ENCODE peak calls at places on chromosomes 3 and 15, in ten cellular contexts. One of them, this sample, is unnamed.

GRCh38 chr3:178443634-178444033 is 92.6 kb upstream of the KCNMB2 start:
- DNase-seq in kidney: no peak
- DNase-seq in breast epithelium: no peak
- DNase-seq in coronary artery: no peak
- DNase-seq in HFFc6: no peak
- DNase-seq in GM06990: no peak
- DNase-seq in HL-60: no peak
- DNase-seq in LNCaP clone FGC: no peak
- DNase-seq in AG09319: no peak
- DNase-seq in heart left ventricle: no peak
- DNase-seq in this sample: no peak

GRCh38 chr3:16849240-16849639 is 35.5 kb upstream of the PLCL2 start:
- DNase-seq in GM06990: peak; percentile 24
- DNase-seq in AG09319: peak; percentile 36
- DNase-seq in heart left ventricle: peak; percentile 76
- DNase-seq in kidney: no peak
- DNase-seq in HFFc6: no peak
- DNase-seq in breast epithelium: no peak
- DNase-seq in LNCaP clone FGC: no peak
- DNase-seq in HL-60: peak; percentile 85
- DNase-seq in coronary artery: no peak
- DNase-seq in this sample: no peak

GRCh38 chr3:133472889-133473288 is 73.0 kb downstream of the BFSP2 start:
- DNase-seq in LNCaP clone FGC: no peak
- DNase-seq in GM06990: no peak
- DNase-seq in coronary artery: no peak
- DNase-seq in kidney: no peak
- DNase-seq in breast epithelium: no peak
- DNase-seq in HFFc6: no peak
- DNase-seq in AG09319: no peak
- DNase-seq in HL-60: no peak
- DNase-seq in heart left ventricle: no peak
- DNase-seq in this sample: no peak

GRCh38 chr15:25439456-25439836 is 622 bp upstream of the UBE3A start:
- DNase-seq in HFFc6: no peak
- DNase-seq in kidney: no peak
- DNase-seq in GM06990: no peak
- DNase-seq in HL-60: no peak
- DNase-seq in breast epithelium: no peak
- DNase-seq in LNCaP clone FGC: no peak
- DNase-seq in AG09319: no peak
- DNase-seq in coronary artery: no peak
- DNase-seq in heart left ventricle: no peak
- DNase-seq in this sample: no peak

GRCh38 chr3:101195951-101196713 is 124.2 kb downstream of the IMPG2 start:
- DNase-seq in coronary artery: no peak
- DNase-seq in kidney: no peak
- DNase-seq in LNCaP clone FGC: peak; percentile 69
- DNase-seq in breast epithelium: no peak
- DNase-seq in HFFc6: peak; percentile 68
- DNase-seq in AG09319: peak; percentile 30
- DNase-seq in GM06990: no peak
- DNase-seq in HL-60: no peak
- DNase-seq in heart left ventricle: no peak
- DNase-seq in this sample: no peak

GRCh38 chr3:21621396-21621695 is 129.7 kb downstream of the ZNF385D start:
- DNase-seq in AG09319: peak; percentile 11
- DNase-seq in coronary artery: no peak
- DNase-seq in heart left ventricle: no peak
- DNase-seq in LNCaP clone FGC: no peak
- DNase-seq in GM06990: no peak
- DNase-seq in kidney: no peak
- DNase-seq in HL-60: no peak
- DNase-seq in HFFc6: peak; percentile 42
- DNase-seq in breast epithelium: no peak
- DNase-seq in this sample: no peak

GRCh38 chr3:139202959-139203349 is 140.9 kb upstream of the MRPS22 start:
- DNase-seq in GM06990: no peak
- DNase-seq in kidney: no peak
- DNase-seq in HFFc6: no peak
- DNase-seq in breast epithelium: no peak
- DNase-seq in HL-60: no peak
- DNase-seq in coronary artery: no peak
- DNase-seq in AG09319: no peak
- DNase-seq in LNCaP clone FGC: no peak
- DNase-seq in heart left ventricle: no peak
- DNase-seq in this sample: no peak

GRCh38 chr15:40258544-40258943 is 19.7 kb downstream of the PAK6 start:
- DNase-seq in AG09319: no peak
- DNase-seq in GM06990: no peak
- DNase-seq in coronary artery: no peak
- DNase-seq in HL-60: no peak
- DNase-seq in kidney: peak; percentile 68
- DNase-seq in HFFc6: no peak
- DNase-seq in breast epithelium: no peak
- DNase-seq in LNCaP clone FGC: no peak
- DNase-seq in heart left ventricle: no peak
- DNase-seq in this sample: no peak

GRCh38 chr3:55320928-55321327 is 166.2 kb downstream of the WNT5A start:
- DNase-seq in heart left ventricle: no peak
- DNase-seq in coronary artery: no peak
- DNase-seq in HL-60: no peak
- DNase-seq in kidney: no peak
- DNase-seq in GM06990: no peak
- DNase-seq in breast epithelium: no peak
- DNase-seq in LNCaP clone FGC: no peak
- DNase-seq in AG09319: no peak
- DNase-seq in HFFc6: no peak
- DNase-seq in this sample: no peak

GRCh38 chr3:115947325-115947724 is 324.0 kb downstream of the GAP43 start:
- DNase-seq in LNCaP clone FGC: no peak
- DNase-seq in heart left ventricle: no peak
- DNase-seq in HFFc6: no peak
- DNase-seq in AG09319: no peak
- DNase-seq in kidney: no peak
- DNase-seq in breast epithelium: no peak
- DNase-seq in GM06990: peak; percentile 18
- DNase-seq in HL-60: no peak
- DNase-seq in coronary artery: no peak
- DNase-seq in this sample: no peak

GRCh38 chr15:78540955-78541743 is 905 bp downstream of the PSMA4 start:
- DNase-seq in coronary artery: no peak
- DNase-seq in kidney: no peak
- DNase-seq in HL-60: no peak
- DNase-seq in GM06990: no peak
- DNase-seq in heart left ventricle: no peak
- DNase-seq in HFFc6: no peak
- DNase-seq in LNCaP clone FGC: no peak
- DNase-seq in breast epithelium: no peak
- DNase-seq in AG09319: no peak
- DNase-seq in this sample: no peak

GRCh38 chr15:101267320-101268104 is 9.8 kb downstream of the SELENOS start:
- DNase-seq in heart left ventricle: no peak
- DNase-seq in AG09319: peak; percentile 80
- DNase-seq in HFFc6: peak; percentile 87
- DNase-seq in HL-60: no peak
- DNase-seq in kidney: no peak
- DNase-seq in coronary artery: peak; percentile 83
- DNase-seq in breast epithelium: no peak
- DNase-seq in LNCaP clone FGC: no peak
- DNase-seq in GM06990: no peak
- DNase-seq in this sample: no peak

GRCh38 chr3:185582871-185583270 is 3.2 kb upstream of the SENP2 start:
- DNase-seq in breast epithelium: no peak
- DNase-seq in coronary artery: no peak
- DNase-seq in HFFc6: no peak
- DNase-seq in AG09319: no peak
- DNase-seq in LNCaP clone FGC: no peak
- DNase-seq in HL-60: no peak
- DNase-seq in GM06990: peak; percentile 70
- DNase-seq in kidney: no peak
- DNase-seq in heart left ventricle: no peak
- DNase-seq in this sample: no peak

GRCh38 chr3:170815340-170815739 is 54.7 kb downstream of the RPL22L1 start:
- DNase-seq in kidney: no peak
- DNase-seq in GM06990: no peak
- DNase-seq in coronary artery: no peak
- DNase-seq in heart left ventricle: no peak
- DNase-seq in LNCaP clone FGC: peak; percentile 67
- DNase-seq in HL-60: no peak
- DNase-seq in AG09319: no peak
- DNase-seq in HFFc6: no peak
- DNase-seq in breast epithelium: peak; percentile 54
- DNase-seq in this sample: no peak

GRCh38 chr3:22315925-22316324 is 564.9 kb upstream of the ZNF385D start:
- DNase-seq in AG09319: no peak
- DNase-seq in kidney: no peak
- DNase-seq in HFFc6: no peak
- DNase-seq in heart left ventricle: no peak
- DNase-seq in LNCaP clone FGC: no peak
- DNase-seq in HL-60: no peak
- DNase-seq in GM06990: no peak
- DNase-seq in coronary artery: no peak
- DNase-seq in breast epithelium: no peak
- DNase-seq in this sample: no peak

DNA sequence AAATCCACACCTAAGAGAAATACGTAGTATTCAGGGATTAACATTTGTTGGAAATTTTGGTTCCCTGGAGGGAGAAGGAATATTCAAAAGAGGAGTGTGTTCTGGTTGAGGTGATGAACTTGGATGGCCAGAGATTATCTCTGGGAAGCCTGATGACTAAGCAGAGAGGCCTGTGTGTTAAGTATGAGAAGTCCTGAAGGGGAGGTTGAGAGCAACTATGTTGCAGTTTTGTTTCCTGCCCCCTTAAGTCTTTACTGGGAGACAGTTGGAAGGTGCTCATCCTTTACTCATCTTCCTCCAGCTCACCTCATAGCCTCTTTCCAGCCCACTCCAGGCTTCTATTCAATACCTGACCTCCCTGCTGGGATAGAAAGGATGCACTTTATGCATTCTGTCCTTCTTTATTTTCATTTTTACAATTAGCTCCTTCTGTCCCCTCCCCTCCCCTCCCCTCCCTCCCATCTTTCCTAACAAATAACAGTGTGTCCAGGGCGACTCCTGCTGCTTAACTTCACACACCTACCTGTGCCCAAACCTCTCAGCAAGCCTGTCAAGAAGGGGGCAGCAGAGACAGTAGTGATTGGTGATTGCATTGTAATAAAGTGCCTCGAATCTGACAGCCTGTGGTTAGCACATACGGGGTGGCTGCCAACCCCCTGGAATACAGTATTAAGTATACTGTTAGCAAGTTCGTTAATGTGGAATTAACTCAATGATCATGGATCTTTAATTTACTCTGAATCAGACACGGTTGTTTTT is 11.9 kb downstream of the RAP2B start:
- DNase-seq in AG09319: no peak
- DNase-seq in LNCaP clone FGC: no peak
- DNase-seq in coronary artery: no peak
- DNase-seq in GM06990: no peak
- DNase-seq in HL-60: no peak
- DNase-seq in HFFc6: peak; percentile 64
- DNase-seq in breast epithelium: no peak
- DNase-seq in heart left ventricle: no peak
- DNase-seq in kidney: no peak
- DNase-seq in this sample: no peak
- TF ChIP-seq CTCF in AG09319: no peak
- TF ChIP-seq CTCF in LNCaP clone FGC: no peak
- TF ChIP-seq CTCF in coronary artery: no peak
- TF ChIP-seq CTCF in GM06990: no peak
- TF ChIP-seq CTCF in HL-60: no peak
- TF ChIP-seq CTCF in HFFc6: no peak
- TF ChIP-seq CTCF in breast epithelium: no peak
- TF ChIP-seq CTCF in heart left ventricle: no peak
- TF ChIP-seq CTCF in kidney: no peak
- TF ChIP-seq CTCF in this sample: no peak

GRCh38 chr3:52001443-52001974 is 5.8 kb upstream of the RPL29 start:
- DNase-seq in breast epithelium: peak; percentile 68
- DNase-seq in HL-60: peak; percentile 71
- DNase-seq in coronary artery: no peak
- DNase-seq in HFFc6: peak; percentile 28
- DNase-seq in kidney: peak; percentile 90
- DNase-seq in LNCaP clone FGC: no peak
- DNase-seq in AG09319: no peak
- DNase-seq in GM06990: peak; percentile 82
- DNase-seq in heart left ventricle: peak; percentile 74
- DNase-seq in this sample: peak; percentile 81
- TF ChIP-seq CTCF in breast epithelium: peak; percentile 82
- TF ChIP-seq CTCF in HL-60: peak; percentile 64
- TF ChIP-seq CTCF in coronary artery: peak; percentile 79
- TF ChIP-seq CTCF in HFFc6: peak; percentile 97
- TF ChIP-seq CTCF in kidney: peak; percentile 93
- TF ChIP-seq CTCF in LNCaP clone FGC: peak; percentile 97
- TF ChIP-seq CTCF in AG09319: peak; percentile 88
- TF ChIP-seq CTCF in GM06990: peak; percentile 99
- TF ChIP-seq CTCF in heart left ventricle: peak; percentile 96
- TF ChIP-seq CTCF in this sample: peak; percentile 84

GRCh38 chr3:11717301-11717700 is 73.6 kb upstream of the VGLL4 start:
- DNase-seq in coronary artery: no peak
- DNase-seq in AG09319: no peak
- DNase-seq in LNCaP clone FGC: no peak
- DNase-seq in GM06990: no peak
- DNase-seq in HL-60: no peak
- DNase-seq in breast epithelium: no peak
- DNase-seq in kidney: no peak
- DNase-seq in HFFc6: peak; percentile 54
- DNase-seq in heart left ventricle: no peak
- DNase-seq in this sample: no peak
- TF ChIP-seq CTCF in coronary artery: no peak
- TF ChIP-seq CTCF in AG09319: no peak
- TF ChIP-seq CTCF in LNCaP clone FGC: no peak
- TF ChIP-seq CTCF in GM06990: no peak
- TF ChIP-seq CTCF in HL-60: no peak
- TF ChIP-seq CTCF in breast epithelium: no peak
- TF ChIP-seq CTCF in kidney: no peak
- TF ChIP-seq CTCF in HFFc6: no peak
- TF ChIP-seq CTCF in heart left ventricle: no peak
- TF ChIP-seq CTCF in this sample: no peak

DNA sequence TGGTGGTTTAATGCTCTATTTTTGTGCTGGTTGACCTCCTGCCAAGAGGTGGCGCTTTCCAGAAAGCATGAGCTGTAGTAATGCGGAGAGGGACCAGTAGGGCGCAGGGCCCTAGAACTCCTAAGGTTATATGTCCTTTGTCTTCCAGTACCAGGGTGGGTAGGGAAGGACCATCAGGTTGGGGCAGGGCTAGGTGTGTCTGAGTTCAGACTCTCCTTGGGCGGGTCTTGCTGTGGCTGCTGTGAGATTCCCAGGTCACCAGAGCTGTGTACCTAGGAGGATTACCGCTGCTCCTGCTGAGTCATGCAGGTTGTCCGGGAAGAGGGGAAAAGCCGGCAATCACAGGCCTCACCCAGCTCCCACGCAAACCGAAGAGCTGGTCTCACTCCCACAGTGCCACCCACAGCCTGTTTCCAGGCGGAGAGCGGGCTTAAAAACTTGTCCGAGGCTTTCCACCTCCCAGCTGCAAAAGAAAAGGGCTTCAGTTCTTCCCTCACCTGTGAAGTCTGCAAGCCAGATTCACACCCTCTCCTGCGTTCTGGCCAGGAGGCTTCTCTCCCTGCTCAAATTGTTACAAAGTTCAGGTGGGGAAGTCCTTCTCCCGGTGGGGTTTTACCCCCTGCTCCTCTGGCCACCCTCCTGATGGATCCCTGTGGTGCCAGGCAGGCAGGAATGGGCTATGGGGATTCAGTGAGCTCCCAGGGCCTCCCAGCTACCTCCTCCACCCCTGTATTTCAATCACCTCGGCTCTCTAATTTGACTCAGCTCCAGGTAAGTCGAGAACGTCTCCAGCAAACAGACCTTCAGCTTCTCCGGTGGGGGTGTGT is 37.7 kb upstream of the BCHE start:
- DNase-seq in HL-60: no peak
- DNase-seq in AG09319: no peak
- DNase-seq in kidney: peak; percentile 50
- DNase-seq in HFFc6: no peak
- DNase-seq in breast epithelium: no peak
- DNase-seq in heart left ventricle: no peak
- DNase-seq in GM06990: no peak
- DNase-seq in coronary artery: no peak
- DNase-seq in LNCaP clone FGC: no peak
- DNase-seq in this sample: no peak
- TF ChIP-seq CTCF in HL-60: no peak
- TF ChIP-seq CTCF in AG09319: no peak
- TF ChIP-seq CTCF in kidney: no peak
- TF ChIP-seq CTCF in HFFc6: no peak
- TF ChIP-seq CTCF in breast epithelium: no peak
- TF ChIP-seq CTCF in heart left ventricle: no peak
- TF ChIP-seq CTCF in GM06990: no peak
- TF ChIP-seq CTCF in coronary artery: no peak
- TF ChIP-seq CTCF in LNCaP clone FGC: no peak
- TF ChIP-seq CTCF in this sample: no peak

This sample was measured in mesothelial cell of epicardium.